ENCODE peak calls at places on chromosomes 1 and 21, in ten cellular contexts. One of them, this sample, is unnamed.

GRCh38 chr1:5554111-5554510 is 438.1 kb downstream of the NPHP4 start:
- DNase-seq in HepG2: no peak
- DNase-seq in uterus: no peak
- DNase-seq in kidney: no peak
- DNase-seq in GM23338: no peak
- DNase-seq in heart right ventricle: no peak
- DNase-seq in choroid plexus epithelial cell: no peak
- DNase-seq in foreskin fibroblast: no peak
- DNase-seq in fibroblast of lung: no peak
- DNase-seq in mammary epithelial cell: no peak
- DNase-seq in this sample: no peak

GRCh38 chr1:239536165-239536849 is 149.9 kb downstream of the CHRM3 start:
- DNase-seq in foreskin fibroblast: no peak
- DNase-seq in kidney: no peak
- DNase-seq in choroid plexus epithelial cell: no peak
- DNase-seq in heart right ventricle: no peak
- DNase-seq in fibroblast of lung: no peak
- DNase-seq in HepG2: no peak
- DNase-seq in GM23338: no peak
- DNase-seq in mammary epithelial cell: no peak
- DNase-seq in uterus: no peak
- DNase-seq in this sample: no peak

GRCh38 chr21:25385912-25386474 is 221.3 kb downstream of the MRPL39 start:
- DNase-seq in fibroblast of lung: peak
- DNase-seq in mammary epithelial cell: peak
- DNase-seq in kidney: no peak
- DNase-seq in GM23338: peak
- DNase-seq in HepG2: peak
- DNase-seq in foreskin fibroblast: peak
- DNase-seq in heart right ventricle: no peak
- DNase-seq in uterus: no peak
- DNase-seq in choroid plexus epithelial cell: peak
- DNase-seq in this sample: peak

GRCh38 chr1:211099393-211099792 is 34.6 kb downstream of the KCNH1 start:
- DNase-seq in heart right ventricle: no peak
- DNase-seq in mammary epithelial cell: no peak
- DNase-seq in GM23338: no peak
- DNase-seq in foreskin fibroblast: no peak
- DNase-seq in HepG2: no peak
- DNase-seq in kidney: no peak
- DNase-seq in choroid plexus epithelial cell: no peak
- DNase-seq in fibroblast of lung: no peak
- DNase-seq in uterus: no peak
- DNase-seq in this sample: no peak

GRCh38 chr1:219416598-219417238 is 196.2 kb downstream of the ZC3H11B start:
- DNase-seq in uterus: peak
- DNase-seq in fibroblast of lung: peak
- DNase-seq in foreskin fibroblast: peak
- DNase-seq in HepG2: peak
- DNase-seq in heart right ventricle: peak
- DNase-seq in GM23338: peak
- DNase-seq in kidney: no peak
- DNase-seq in mammary epithelial cell: peak
- DNase-seq in choroid plexus epithelial cell: peak
- DNase-seq in this sample: no peak

GRCh38 chr1:67948155-67949075 is 102.0 kb downstream of the DIRAS3 start:
- DNase-seq in mammary epithelial cell: peak
- DNase-seq in choroid plexus epithelial cell: peak
- DNase-seq in kidney: no peak
- DNase-seq in uterus: no peak
- DNase-seq in fibroblast of lung: peak
- DNase-seq in GM23338: no peak
- DNase-seq in heart right ventricle: no peak
- DNase-seq in HepG2: no peak
- DNase-seq in foreskin fibroblast: peak
- DNase-seq in this sample: peak

GRCh38 chr1:206575165-206575893 is 36.9 kb downstream of the EIF2D start:
- DNase-seq in uterus: no peak
- DNase-seq in mammary epithelial cell: no peak
- DNase-seq in kidney: no peak
- DNase-seq in GM23338: peak
- DNase-seq in fibroblast of lung: peak
- DNase-seq in choroid plexus epithelial cell: peak
- DNase-seq in heart right ventricle: peak
- DNase-seq in HepG2: no peak
- DNase-seq in foreskin fibroblast: peak
- DNase-seq in this sample: peak

GRCh38 chr1:65149753-65150463 is 1.9 kb downstream of the AK4 start:
- DNase-seq in choroid plexus epithelial cell: no peak
- DNase-seq in kidney: no peak
- DNase-seq in fibroblast of lung: no peak
- DNase-seq in mammary epithelial cell: no peak
- DNase-seq in HepG2: no peak
- DNase-seq in heart right ventricle: no peak
- DNase-seq in GM23338: no peak
- DNase-seq in foreskin fibroblast: no peak
- DNase-seq in uterus: no peak
- DNase-seq in this sample: no peak

GRCh38 chr1:1399187-1399869 is at the start of gene CCNL2:
- DNase-seq in foreskin fibroblast: peak
- DNase-seq in mammary epithelial cell: peak
- DNase-seq in fibroblast of lung: peak
- DNase-seq in GM23338: peak
- DNase-seq in HepG2: peak
- DNase-seq in heart right ventricle: peak
- DNase-seq in uterus: peak
- DNase-seq in kidney: peak
- DNase-seq in choroid plexus epithelial cell: peak
- DNase-seq in this sample: peak
- TF ChIP-seq CTCF in foreskin fibroblast: peak
- TF ChIP-seq CTCF in mammary epithelial cell: peak
- TF ChIP-seq CTCF in fibroblast of lung: peak
- TF ChIP-seq CTCF in GM23338: peak
- TF ChIP-seq CTCF in HepG2: peak
- TF ChIP-seq CTCF in heart right ventricle: peak
- TF ChIP-seq CTCF in uterus: peak
- TF ChIP-seq CTCF in kidney: peak
- TF ChIP-seq CTCF in choroid plexus epithelial cell: peak
- TF ChIP-seq CTCF in this sample: peak

GRCh38 chr1:165445388-165445787 is 462 bp upstream of the RXRG start:
- DNase-seq in foreskin fibroblast: no peak
- DNase-seq in fibroblast of lung: no peak
- DNase-seq in heart right ventricle: no peak
- DNase-seq in HepG2: no peak
- DNase-seq in mammary epithelial cell: no peak
- DNase-seq in GM23338: peak
- DNase-seq in uterus: no peak
- DNase-seq in kidney: no peak
- DNase-seq in choroid plexus epithelial cell: no peak
- DNase-seq in this sample: no peak

GRCh38 chr1:165442653-165443052 is 2.3 kb downstream of the RXRG start:
- DNase-seq in fibroblast of lung: no peak
- DNase-seq in choroid plexus epithelial cell: no peak
- DNase-seq in heart right ventricle: no peak
- DNase-seq in uterus: no peak
- DNase-seq in HepG2: no peak
- DNase-seq in GM23338: no peak
- DNase-seq in mammary epithelial cell: no peak
- DNase-seq in foreskin fibroblast: no peak
- DNase-seq in kidney: no peak
- DNase-seq in this sample: no peak

GRCh38 chr1:165444897-165445370 is at the start of gene RXRG:
- DNase-seq in mammary epithelial cell: peak
- DNase-seq in choroid plexus epithelial cell: no peak
- DNase-seq in heart right ventricle: peak
- DNase-seq in GM23338: peak
- DNase-seq in HepG2: no peak
- DNase-seq in fibroblast of lung: no peak
- DNase-seq in kidney: peak
- DNase-seq in foreskin fibroblast: peak
- DNase-seq in uterus: no peak
- DNase-seq in this sample: no peak

GRCh38 chr1:165442053-165442452 is 2.9 kb downstream of the RXRG start:
- DNase-seq in GM23338: no peak
- DNase-seq in heart right ventricle: no peak
- DNase-seq in fibroblast of lung: no peak
- DNase-seq in kidney: no peak
- DNase-seq in HepG2: no peak
- DNase-seq in uterus: no peak
- DNase-seq in foreskin fibroblast: no peak
- DNase-seq in choroid plexus epithelial cell: no peak
- DNase-seq in mammary epithelial cell: no peak
- DNase-seq in this sample: no peak

DNA sequence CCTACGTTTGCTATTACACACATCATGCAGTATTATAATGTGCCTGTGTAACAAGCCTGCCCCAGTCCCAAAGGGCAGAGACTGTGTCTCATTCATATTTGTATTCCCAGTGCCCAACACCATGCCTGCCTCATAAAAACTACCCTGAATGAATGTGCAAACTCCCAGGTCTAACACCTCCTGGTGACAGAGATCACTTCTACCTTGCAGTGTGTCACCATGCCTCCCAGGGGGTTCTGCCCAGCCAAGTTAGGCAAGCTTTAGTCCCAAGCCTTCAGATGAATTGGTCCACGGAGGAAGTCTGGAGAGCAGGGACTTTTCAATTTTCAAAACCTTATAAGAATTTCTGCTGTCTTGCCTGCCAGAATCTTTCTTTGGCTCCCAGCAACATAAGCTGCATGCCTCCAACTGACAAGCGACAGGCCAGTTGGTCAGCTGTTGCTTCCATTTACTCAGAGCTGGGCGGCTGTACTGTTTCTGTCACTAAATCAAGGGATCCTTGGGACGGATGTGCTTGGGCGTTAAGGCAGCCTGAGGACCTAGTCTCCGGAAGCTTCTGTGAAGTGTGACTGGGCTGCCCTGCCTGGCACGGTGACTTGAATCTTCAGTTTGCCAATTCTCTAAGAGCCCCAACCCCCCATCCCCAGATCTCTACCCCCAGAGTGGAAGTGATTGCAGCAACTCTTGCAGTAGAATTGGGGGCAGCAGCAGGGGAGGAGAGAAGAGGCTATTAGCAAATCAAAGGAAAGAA is 1.2 kb downstream of the RXRG start:
- DNase-seq in mammary epithelial cell: no peak
- DNase-seq in fibroblast of lung: no peak
- DNase-seq in HepG2: no peak
- DNase-seq in choroid plexus epithelial cell: no peak
- DNase-seq in uterus: no peak
- DNase-seq in kidney: no peak
- DNase-seq in foreskin fibroblast: no peak
- DNase-seq in GM23338: peak
- DNase-seq in heart right ventricle: peak
- DNase-seq in this sample: no peak
- H3K4me3 ChIP-seq in mammary epithelial cell: no peak
- H3K4me3 ChIP-seq in fibroblast of lung: no peak
- H3K4me3 ChIP-seq in HepG2: no peak
- H3K4me3 ChIP-seq in choroid plexus epithelial cell: no peak
- H3K4me3 ChIP-seq in uterus: no peak
- H3K4me3 ChIP-seq in kidney: no peak
- H3K4me3 ChIP-seq in foreskin fibroblast: no peak
- H3K4me3 ChIP-seq in GM23338: peak
- H3K4me3 ChIP-seq in heart right ventricle: peak
- H3K4me3 ChIP-seq in this sample: no peak

GRCh38 chr1:247330548-247331171 is 1.0 kb downstream of the ZNF496 start:
- DNase-seq in foreskin fibroblast: no peak
- DNase-seq in choroid plexus epithelial cell: no peak
- DNase-seq in GM23338: peak
- DNase-seq in fibroblast of lung: no peak
- DNase-seq in HepG2: no peak
- DNase-seq in kidney: no peak
- DNase-seq in uterus: no peak
- DNase-seq in mammary epithelial cell: peak
- DNase-seq in heart right ventricle: no peak
- DNase-seq in this sample: no peak

GRCh38 chr1:247331526-247332214 is at the start of gene ZNF496:
- DNase-seq in HepG2: peak
- DNase-seq in heart right ventricle: peak
- DNase-seq in mammary epithelial cell: peak
- DNase-seq in fibroblast of lung: peak
- DNase-seq in foreskin fibroblast: peak
- DNase-seq in choroid plexus epithelial cell: peak
- DNase-seq in GM23338: peak
- DNase-seq in uterus: peak
- DNase-seq in kidney: peak
- DNase-seq in this sample: peak

GRCh38 chr1:247331172-247331525 is 518 bp downstream of the ZNF496 start:
- DNase-seq in HepG2: peak
- DNase-seq in foreskin fibroblast: peak
- DNase-seq in choroid plexus epithelial cell: peak
- DNase-seq in GM23338: peak
- DNase-seq in kidney: peak
- DNase-seq in heart right ventricle: peak
- DNase-seq in fibroblast of lung: peak
- DNase-seq in uterus: peak
- DNase-seq in mammary epithelial cell: peak
- DNase-seq in this sample: peak

GRCh38 chr1:247332901-247333361 is 1.3 kb upstream of the ZNF496 start:
- DNase-seq in mammary epithelial cell: peak
- DNase-seq in GM23338: peak
- DNase-seq in choroid plexus epithelial cell: peak
- DNase-seq in heart right ventricle: no peak
- DNase-seq in foreskin fibroblast: peak
- DNase-seq in fibroblast of lung: peak
- DNase-seq in kidney: no peak
- DNase-seq in uterus: no peak
- DNase-seq in HepG2: no peak
- DNase-seq in this sample: no peak

DNA sequence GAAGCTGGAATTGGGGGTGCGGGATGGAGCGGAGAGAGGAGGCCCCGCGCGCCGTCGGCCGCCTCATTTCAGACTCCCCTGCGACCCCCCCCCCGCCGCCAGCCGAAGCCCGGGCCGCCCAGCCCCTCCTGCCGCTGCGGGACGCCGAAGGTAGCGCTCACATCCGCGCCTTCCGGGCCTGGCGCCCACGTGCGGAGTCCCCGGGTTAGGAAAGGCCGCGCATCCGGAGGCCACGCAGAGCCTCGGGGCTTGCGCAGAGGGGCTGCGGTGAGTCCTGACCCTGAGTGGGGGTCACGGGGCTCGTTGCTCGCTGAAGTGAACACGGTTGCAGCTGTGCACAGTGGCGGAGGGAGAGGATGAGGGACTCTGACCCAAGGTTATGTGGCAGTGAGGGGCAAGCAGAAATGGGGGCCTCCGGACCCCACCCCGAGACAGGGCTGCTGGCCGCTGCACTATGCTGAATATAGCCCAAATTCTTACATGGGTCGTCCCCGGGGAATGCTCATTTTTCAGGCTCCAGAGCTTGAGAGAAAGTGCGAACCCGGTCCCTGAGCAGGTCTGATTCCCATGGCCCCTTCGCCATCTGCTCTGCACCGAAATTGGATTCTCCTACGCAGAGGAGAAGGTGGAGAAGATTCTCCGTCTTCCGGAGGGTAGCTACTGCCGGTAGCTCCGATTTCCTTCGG is 691 bp upstream of the ZNF496 start:
- DNase-seq in GM23338: peak
- DNase-seq in kidney: peak
- DNase-seq in HepG2: no peak
- DNase-seq in foreskin fibroblast: peak
- DNase-seq in fibroblast of lung: peak
- DNase-seq in uterus: peak
- DNase-seq in heart right ventricle: peak
- DNase-seq in mammary epithelial cell: peak
- DNase-seq in choroid plexus epithelial cell: peak
- DNase-seq in this sample: no peak
- TF ChIP-seq CTCF in GM23338: no peak
- TF ChIP-seq CTCF in kidney: no peak
- TF ChIP-seq CTCF in HepG2: no peak
- TF ChIP-seq CTCF in foreskin fibroblast: no peak
- TF ChIP-seq CTCF in fibroblast of lung: no peak
- TF ChIP-seq CTCF in uterus: no peak
- TF ChIP-seq CTCF in heart right ventricle: no peak
- TF ChIP-seq CTCF in mammary epithelial cell: no peak
- TF ChIP-seq CTCF in choroid plexus epithelial cell: no peak
- TF ChIP-seq CTCF in this sample: no peak

DNA sequence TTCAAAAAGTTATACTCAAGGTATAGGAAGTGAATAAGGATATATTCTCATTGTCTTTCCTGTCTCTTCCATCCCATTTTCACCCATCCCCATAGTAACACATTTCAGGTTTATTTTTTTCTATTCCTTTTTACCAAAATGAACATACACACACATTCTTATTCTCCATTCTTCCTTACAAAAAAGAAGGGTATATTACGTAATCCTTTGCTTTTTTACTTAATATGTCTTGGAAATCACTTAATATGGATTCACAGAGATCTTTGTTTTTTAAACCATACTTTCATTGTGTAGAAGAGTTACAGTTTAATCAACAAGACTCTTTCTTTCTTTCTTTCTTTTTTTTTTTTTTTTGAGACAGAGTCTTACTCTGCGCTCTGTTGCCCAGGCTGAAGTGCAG is 128.2 kb upstream of the BMP8A start:
- DNase-seq in foreskin fibroblast: no peak
- DNase-seq in mammary epithelial cell: no peak
- DNase-seq in uterus: no peak
- DNase-seq in HepG2: no peak
- DNase-seq in choroid plexus epithelial cell: no peak
- DNase-seq in fibroblast of lung: no peak
- DNase-seq in kidney: no peak
- DNase-seq in GM23338: no peak
- DNase-seq in heart right ventricle: no peak
- DNase-seq in this sample: no peak
- H3K4me3 ChIP-seq in foreskin fibroblast: no peak
- H3K4me3 ChIP-seq in mammary epithelial cell: no peak
- H3K4me3 ChIP-seq in uterus: no peak
- H3K4me3 ChIP-seq in HepG2: no peak
- H3K4me3 ChIP-seq in choroid plexus epithelial cell: no peak
- H3K4me3 ChIP-seq in fibroblast of lung: no peak
- H3K4me3 ChIP-seq in kidney: no peak
- H3K4me3 ChIP-seq in GM23338: no peak
- H3K4me3 ChIP-seq in heart right ventricle: no peak
- H3K4me3 ChIP-seq in this sample: no peak